ENCODE peak calls at places on chromosomes 5 and 9, in six cellular contexts. C, T, E, Q, G and U are unnamed samples.

GRCh38 chr5:131986161-131986912 is 25.1 kb downstream of the ACSL6 start:
- DNase-seq in C (peak), T (no peak), E (no peak), Q (no peak), G (no peak), U (no peak)

GRCh38 chr9:7461791-7462190 is 337.8 kb downstream of the DMAC1 start:
- DNase-seq in C (no peak), T (no peak), E (no peak), Q (no peak), G (no peak), U (no peak)

GRCh38 chr5:153525536-153525935 is 35.1 kb downstream of the GRIA1 start:
- DNase-seq in C (no peak), T (no peak), E (no peak), Q (no peak), G (no peak), U (no peak)

GRCh38 chr9:85521331-85522197 is 220.2 kb downstream of the AGTPBP1 start:
- DNase-seq in C (no peak), T (no peak), E (no peak), Q (no peak), G (no peak), U (no peak)

GRCh38 chr5:164097747-164098146 is 592.3 kb downstream of the MAT2B start:
- DNase-seq in C (no peak), T (no peak), E (no peak), Q (peak), G (no peak), U (no peak)

GRCh38 chr9:124032247-124032646 is 20.7 kb downstream of the LHX2 start:
- DNase-seq in C (peak), T (no peak), E (peak), Q (no peak), G (no peak), U (no peak)

GRCh38 chr5:179549973-179550510 is 312 bp upstream of the RUFY1 start:
- DNase-seq in C (no peak), T (no peak), E (no peak), Q (peak), G (no peak), U (peak)

GRCh38 chr5:131756942-131757341 is 39.9 kb downstream of the FNIP1 start:
- DNase-seq in C (no peak), T (no peak), E (no peak), Q (no peak), G (no peak), U (no peak)

GRCh38 chr5:90792725-90793124 is 234.1 kb downstream of the ADGRV1 start:
- DNase-seq in C (no peak), T (no peak), E (no peak), Q (peak), G (no peak), U (no peak)

GRCh38 chr9:35406183-35406959 is 83.5 kb upstream of the RUSC2 start:
- DNase-seq in C (peak), T (peak), E (peak), Q (no peak), G (no peak), U (peak)

GRCh38 chr5:54311178-54311811 is 922 bp upstream of the ARL15 start:
- DNase-seq in C (no peak), T (no peak), E (no peak), Q (peak), G (no peak), U (no peak)

GRCh38 chr5:113487779-113488644 is at the start of gene MCC:
- DNase-seq in C (peak), T (peak), E (peak), Q (peak), G (no peak), U (peak)

GRCh38 chr9:72734631-72735030 is 213.2 kb downstream of the TMC1 start:
- DNase-seq in C (no peak), T (no peak), E (no peak), Q (peak), G (no peak), U (no peak)

GRCh38 chr5:122493091-122493775 is 181.2 kb downstream of the SNCAIP start:
- DNase-seq in C (peak), T (peak), E (no peak), Q (no peak), G (no peak), U (no peak)

GRCh38 chr5:62603934-62604333 is 25.3 kb downstream of the LRRC70 start:
- DNase-seq in C (no peak), T (no peak), E (no peak), Q (no peak), G (no peak), U (no peak)

GRCh38 chr9:129598089-129598596 is 22.8 kb downstream of the C9orf50 start:
- DNase-seq in C (no peak), T (no peak), E (no peak), Q (no peak), G (no peak), U (no peak)

GRCh38 chr9:121123816-121124536 is 49.2 kb downstream of the CNTRL start:
- DNase-seq in C (no peak), T (no peak), E (no peak), Q (no peak), G (no peak), U (no peak)

GRCh38 chr5:158716668-158717067 is 383.0 kb downstream of the EBF1 start:
- DNase-seq in C (no peak), T (no peak), E (no peak), Q (no peak), G (no peak), U (no peak)

GRCh38 chr5:124574521-124575436 is 171.7 kb downstream of the ZNF608 start:
- DNase-seq in C (no peak), T (no peak), E (no peak), Q (no peak), G (no peak), U (no peak)

GRCh38 chr9:88280816-88281382 is 107.3 kb upstream of the SPIN1 start:
- DNase-seq in C (peak), T (no peak), E (peak), Q (peak), G (no peak), U (no peak)

GRCh38 chr5:134119720-134120119 is 5.2 kb downstream of the TCF7 start:
- DNase-seq in C (no peak), T (no peak), E (no peak), Q (no peak), G (no peak), U (no peak)

GRCh38 chr5:110751902-110752762 is 13.3 kb downstream of the SLC25A46 start:
- DNase-seq in C (no peak), T (no peak), E (no peak), Q (peak), G (no peak), U (no peak)

GRCh38 chr5:52491071-52491828 is 296.5 kb upstream of the ITGA1 start:
- DNase-seq in C (no peak), T (no peak), E (no peak), Q (no peak), G (no peak), U (no peak)

GRCh38 chr9:20319641-20320337 is 302.5 kb downstream of the MLLT3 start:
- DNase-seq in C (no peak), T (no peak), E (no peak), Q (peak), G (no peak), U (no peak)

GRCh38 chr5:173592050-173592669 is 24.3 kb downstream of the BOD1 start:
- DNase-seq in C (no peak), T (no peak), E (no peak), Q (peak), G (no peak), U (no peak)

GRCh38 chr5:36623832-36624231 is 17.4 kb downstream of the SLC1A3 start:
- DNase-seq in C (no peak), T (no peak), E (no peak), Q (no peak), G (no peak), U (no peak)

GRCh38 chr9:114611516-114612271 is 603 bp downstream of the TMEM268 start:
- DNase-seq in C (peak), T (peak), E (peak), Q (peak), G (no peak), U (peak)

GRCh38 chr9:127121628-127122175 is 733 bp downstream of the ANGPTL2 start:
- DNase-seq in C (no peak), T (no peak), E (no peak), Q (no peak), G (no peak), U (no peak)

GRCh38 chr5:176851871-176852270 is 41.5 kb downstream of the UNC5A start:
- DNase-seq in C (no peak), T (peak), E (no peak), Q (no peak), G (no peak), U (no peak)

GRCh38 chr5:1027631-1028441 is 19.2 kb downstream of the NKD2 start:
- DNase-seq in C (peak), T (peak), E (peak), Q (no peak), G (no peak), U (no peak)

GRCh38 chr5:134549714-134550113 is 24.2 kb downstream of the JADE2 start:
- DNase-seq in C (no peak), T (no peak), E (no peak), Q (peak), G (no peak), U (no peak)

GRCh38 chr9:110099236-110099741 is 108.7 kb downstream of the C9orf152 start:
- DNase-seq in C (no peak), T (no peak), E (no peak), Q (peak), G (no peak), U (no peak)

GRCh38 chr5:35618791-35619190 is 1.1 kb downstream of the SPEF2 start:
- DNase-seq in C (no peak), T (no peak), E (no peak), Q (no peak), G (no peak), U (no peak)

GRCh38 chr9:16901589-16901988 is 31.1 kb upstream of the BNC2 start:
- DNase-seq in C (no peak), T (no peak), E (no peak), Q (peak), G (no peak), U (no peak)

GRCh38 chr9:3857673-3858072 is 331.9 kb upstream of the RFX3 start:
- DNase-seq in C (no peak), T (no peak), E (no peak), Q (peak), G (no peak), U (no peak)

GRCh38 chr9:116365056-116365471 is 211.5 kb downstream of the PAPPA start:
- DNase-seq in C (peak), T (peak), E (no peak), Q (peak), G (no peak), U (no peak)

GRCh38 chr5:53335115-53335514 is 145.3 kb upstream of the FST start:
- DNase-seq in C (no peak), T (no peak), E (no peak), Q (peak), G (no peak), U (no peak)

GRCh38 chr9:132597073-132597775 is 14.8 kb downstream of the BARHL1 start:
- DNase-seq in C (peak), T (peak), E (no peak), Q (peak), G (no peak), U (no peak)